ENCODE peak calls at places on chromosomes 1 and 21, in four cellular contexts. O is uterus, J is omental fat pad, N is A549. Z is an unnamed sample.

GRCh38 chr1:206914138-206914537 is 7.6 kb downstream of the FCMR start:
- DNase-seq in O (no peak), J (no peak), N (no peak), Z (no peak)

GRCh38 chr1:228664399-228664914 is 70.8 kb upstream of the RHOU start:
- DNase-seq in O (peak), J (peak), N (peak), Z (peak)

GRCh38 chr1:7388488-7389185 is 382.5 kb upstream of the VAMP3 start:
- DNase-seq in O (no peak), J (no peak), N (no peak), Z (peak)

GRCh38 chr1:56461158-56462127 is 117.9 kb downstream of the PLPP3 start:
- DNase-seq in O (no peak), J (no peak), N (no peak), Z (no peak)

GRCh38 chr1:58409826-58410225 is 136.7 kb downstream of the OMA1 start:
- DNase-seq in O (peak), J (no peak), N (no peak), Z (no peak)

GRCh38 chr1:58047265-58047858 is 499.2 kb downstream of the OMA1 start:
- DNase-seq in O (no peak), J (no peak), N (peak), Z (peak)

GRCh38 chr1:14875781-14876564 is 277.5 kb downstream of the KAZN start:
- DNase-seq in O (no peak), J (no peak), N (no peak), Z (no peak)

GRCh38 chr1:98940680-98941079 is 64.0 kb downstream of the PLPPR5 start:
- DNase-seq in O (no peak), J (no peak), N (no peak), Z (peak)

GRCh38 chr1:91608876-91609275 is 108.2 kb downstream of the CDC7 start:
- DNase-seq in O (no peak), J (no peak), N (peak), Z (peak)

GRCh38 chr1:240455228-240455821 is 156.6 kb downstream of the GREM2 start:
- DNase-seq in O (no peak), J (no peak), N (peak), Z (peak)

GRCh38 chr1:44723496-44724407 is 7.2 kb downstream of the RNU5D-1 start:
- DNase-seq in O (no peak), J (no peak), N (no peak), Z (no peak)

GRCh38 chr1:228697209-228698016 is 37.9 kb upstream of the RHOU start:
- DNase-seq in O (peak), J (peak), N (peak), Z (peak)

GRCh38 chr1:109768700-109769325 is 5.1 kb upstream of the EPS8L3 start:
- DNase-seq in O (peak), J (peak), N (no peak), Z (no peak)

GRCh38 chr1:66553846-66554245 is 19.9 kb downstream of the SGIP1 start:
- DNase-seq in O (no peak), J (no peak), N (no peak), Z (peak)

GRCh38 chr1:36084502-36085115 is 715 bp downstream of the TEKT2 start:
- DNase-seq in O (no peak), J (no peak), N (no peak), Z (no peak)

GRCh38 chr1:169513208-169513607 is 27.5 kb upstream of the SLC19A2 start:
- DNase-seq in O (no peak), J (no peak), N (no peak), Z (peak)

GRCh38 chr1:2322065-2322571 is 69.2 kb downstream of the MORN1 start:
- DNase-seq in O (peak), J (no peak), N (no peak), Z (peak)

GRCh38 chr21:16211339-16212303 is 481.8 kb downstream of the USP25 start:
- DNase-seq in O (no peak), J (no peak), N (no peak), Z (peak)

GRCh38 chr1:209657918-209658317 is 5.7 kb upstream of the LAMB3 start:
- DNase-seq in O (no peak), J (no peak), N (no peak), Z (no peak)

GRCh38 chr21:44959376-44960091 is 19.7 kb downstream of the SLX9 start:
- DNase-seq in O (no peak), J (no peak), N (no peak), Z (no peak)

GRCh38 chr1:178684542-178685000 is 40.5 kb upstream of the RALGPS2 start:
- DNase-seq in O (no peak), J (no peak), N (peak), Z (peak)